ENCODE peak calls at places on chromosomes 4 and X, in nine cellular contexts. R is thyroid gland, X is fibroblast of mammary gland, U is colonic mucosa, V is Caco-2, L is OCI-LY7, D is neural progenitor cell, A is GM12878, E is psoas muscle. W is an unnamed sample.
A peak's percentile ranks its signal among the peaks of the same experiment; 100 is the strongest.

GRCh38 chr4:44984083-44984482 is 257.7 kb upstream of the GNPDA2 start:
- DNase-seq in R (no peak), A (no peak), D (no peak), U (no peak), X (no peak), E (no peak), L (no peak), V (no peak), W (no peak)

GRCh38 chrX:114842181-114842580 is 175.2 kb downstream of the IL13RA2 start:
- DNase-seq in L (no peak), E (no peak), R (no peak), U (no peak), D (peak; percentile 2), V (no peak), X (no peak), A (no peak), W (no peak)

GRCh38 chr4:73705721-73706120 is 34.6 kb upstream of the CXCL8 start:
- DNase-seq in R (no peak), E (no peak), A (no peak), X (no peak), U (no peak), D (no peak), V (no peak), L (no peak), W (no peak)

GRCh38 chr4:72991889-72992288 is 77.6 kb downstream of the COX18 start:
- DNase-seq in X (peak; percentile 16), E (no peak), A (no peak), V (no peak), R (no peak), U (no peak), D (no peak), L (no peak), W (no peak)

GRCh38 chr4:82811838-82812672 is 13.5 kb upstream of the SCD5 start:
- DNase-seq in E (no peak), A (no peak), X (peak; percentile 16), D (peak; percentile 80), V (peak; percentile 18), U (no peak), L (no peak), R (no peak), W (no peak)

GRCh38 chr4:8907596-8908205 is 36.1 kb upstream of the HMX1 start:
- DNase-seq in L (no peak), A (no peak), V (no peak), D (no peak), X (no peak), R (no peak), U (no peak), E (no peak), W (no peak)

GRCh38 chr4:55543858-55544257 is 2.9 kb downstream of the CLOCK start:
- DNase-seq in R (no peak), D (no peak), A (no peak), E (no peak), V (no peak), U (no peak), X (peak; percentile 43), L (peak; percentile 12), W (no peak)

GRCh38 chr4:2141022-2141761 is 82.1 kb downstream of the NAT8L start:
- DNase-seq in D (no peak), V (no peak), E (no peak), U (no peak), X (no peak), R (no peak), A (peak; percentile 35), L (no peak), W (no peak)

GRCh38 chrX:65920620-65921019 is 119.3 kb downstream of the VSIG4 start:
- DNase-seq in R (no peak), V (no peak), L (no peak), X (no peak), A (no peak), E (no peak), D (peak; percentile 8), U (no peak), W (no peak)

GRCh38 chr4:187071896-187072295 is 348.2 kb upstream of the FAT1 start:
- DNase-seq in X (no peak), R (no peak), A (no peak), U (no peak), E (no peak), D (no peak), L (no peak), V (no peak), W (no peak)

GRCh38 chr4:97116511-97116910 is 1026.8 kb downstream of the STPG2 start:
- DNase-seq in A (no peak), R (no peak), X (no peak), D (no peak), U (no peak), V (no peak), E (no peak), L (no peak), W (no peak)

GRCh38 chr4:17490575-17491059 is 21.3 kb downstream of the QDPR start:
- DNase-seq in E (no peak), V (no peak), D (no peak), R (no peak), X (no peak), A (no peak), L (no peak), U (no peak), W (no peak)

GRCh38 chr4:41572414-41572986 is 34.5 kb downstream of the LIMCH1 start:
- DNase-seq in E (no peak), X (peak; percentile 2), V (no peak), R (no peak), U (no peak), D (no peak), L (no peak), A (no peak), W (no peak)

GRCh38 chr4:10006604-10007435 is 14.5 kb downstream of the SLC2A9 start:
- DNase-seq in L (no peak), E (no peak), U (peak; percentile 90), A (peak; percentile 79), R (peak; percentile 94), X (peak; percentile 35), D (no peak), V (no peak), W (peak; percentile 43)

GRCh38 chr4:14184265-14184664 is 556.7 kb upstream of the BOD1L1 start:
- DNase-seq in D (peak; percentile 2), L (no peak), R (no peak), A (no peak), V (no peak), E (no peak), X (peak; percentile 81), U (no peak), W (no peak)

GRCh38 chr4:98710831-98711230 is 52.4 kb upstream of the TSPAN5 start:
- DNase-seq in D (no peak), R (no peak), X (no peak), E (no peak), U (no peak), A (no peak), L (no peak), V (no peak), W (no peak)

GRCh38 chr4:106818764-106819163 is 217.3 kb downstream of the DKK2 start:
- DNase-seq in V (no peak), U (no peak), R (no peak), X (peak; percentile 2), A (no peak), E (no peak), D (no peak), L (no peak), W (no peak)
- H3K4me3 ChIP-seq in V (no peak overlapping the region), U (no peak overlapping the region), R (no peak overlapping the region), X (no peak overlapping the region), A (no peak overlapping the region), E (no peak overlapping the region), D (no peak overlapping the region), L (no peak overlapping the region), W (no peak overlapping the region)

DNA sequence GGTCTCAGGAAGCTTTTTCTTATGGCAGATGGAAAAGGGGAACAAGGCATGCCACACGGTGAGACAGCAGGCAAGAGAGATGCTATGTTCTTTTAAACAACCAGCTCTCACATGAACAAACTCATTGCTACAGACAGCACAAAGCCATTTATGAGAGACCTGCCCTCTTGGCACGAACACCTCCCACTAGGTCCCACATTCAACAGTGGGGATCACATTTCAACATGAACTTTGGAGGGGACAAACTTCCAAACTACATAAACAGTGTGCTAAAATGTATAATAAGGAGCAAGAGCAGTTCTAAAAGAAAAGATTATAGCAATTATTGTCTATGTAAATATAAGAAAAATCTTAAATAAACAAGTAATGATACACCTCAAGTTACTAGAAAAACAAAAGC is 391.8 kb upstream of the CPXCR1 start:
- DNase-seq in R (no peak), V (no peak), X (no peak), L (no peak), E (no peak), U (no peak), A (no peak), D (no peak), W (no peak)
- TF ChIP-seq CTCF in R (no peak), V (no peak), X (no peak), L (no peak), E (no peak), U (no peak), A (no peak), D (no peak), W (no peak)

GRCh38 chrX:1480082-1480785 is 27.5 kb upstream of the ASMTL start:
- DNase-seq in R (no peak), A (no peak), U (no peak), L (no peak), D (no peak), E (no peak), X (no peak), V (no peak), W (no peak)

GRCh38 chrX:1483843-1484637 is 31.3 kb upstream of the ASMTL start:
- DNase-seq in A (peak; percentile 88), V (no peak), D (no peak), R (no peak), E (no peak), L (peak; percentile 76), X (no peak), U (no peak), W (peak; percentile 77)

GRCh38 chrX:1484638-1485019 is 31.9 kb upstream of the ASMTL start:
- DNase-seq in U (no peak), V (no peak), A (no peak), R (no peak), D (no peak), X (no peak), L (peak; percentile 87), E (no peak), W (peak; percentile 58)

GRCh38 chrX:1485033-1485432 is 32.3 kb upstream of the ASMTL start:
- DNase-seq in L (no peak), D (no peak), A (no peak), R (no peak), U (no peak), E (no peak), X (no peak), V (no peak), W (no peak)

GRCh38 chrX:1481636-1482529 is 29.2 kb upstream of the ASMTL start:
- DNase-seq in A (peak; percentile 90), R (peak; percentile 36), L (peak; percentile 98), X (peak; percentile 49), V (peak; percentile 75), E (peak; percentile 34), D (peak; percentile 62), U (peak; percentile 57), W (peak; percentile 80)
- H3K4me3 ChIP-seq in A (peak overlapping the region; percentile 68), R (no peak overlapping the region), L (peak overlapping the region; percentile 54), X (no peak overlapping the region), V (peak overlapping the region; percentile 25), E (no peak overlapping the region), D (peak overlapping the region; percentile 31), U (no peak overlapping the region), W (peak overlapping the region; percentile 38)

GRCh38 chrX:97117572-97117971 is 233.9 kb downstream of the RPA4 start:
- DNase-seq in X (no peak), U (no peak), R (no peak), A (no peak), L (no peak), V (no peak), E (no peak), D (no peak), W (no peak)

GRCh38 chrX:97123001-97123400 is 239.3 kb downstream of the RPA4 start:
- DNase-seq in L (no peak), E (no peak), D (no peak), A (no peak), U (no peak), X (no peak), V (no peak), R (no peak), W (no peak)

GRCh38 chrX:97119474-97120109 is 235.9 kb downstream of the RPA4 start:
- DNase-seq in E (no peak), X (no peak), U (no peak), A (no peak), R (no peak), L (no peak), D (no peak), V (no peak), W (no peak)
- TF ChIP-seq CTCF in E (no peak), X (no peak), U (no peak), A (no peak), R (no peak), L (no peak), D (no peak), V (no peak), W (no peak)

W was measured in GM06990.